ENCODE peak calls at places on chromosomes 16 and 17, in ten cellular contexts. B is naive thymus-derived CD4-positive, alpha-beta T cell; L is AG10803; D is stimulated activated CD4-positive, alpha-beta T cell treated with anti-CD3 and anti-CD28 coated beads, TNF-alpha, amount 100 ng/mL, for 4 hours; U is KG1; H is activated naive CD8-positive, alpha-beta T cell treated with anti-CD3 and anti-CD28 coated beads for 36 hours; J is endothelial cell; E is pancreas; Q is glutamatergic neuron; R is hepatocyte. G is an unnamed sample.

GRCh38 chr17:30236807-30237206 is 1.3 kb upstream of the SLC6A4 start:
- DNase-seq in D (no peak), L (peak), U (no peak), R (peak), Q (peak), H (no peak), J (peak), B (no peak), E (peak), G (peak)

GRCh38 chr17:16516594-16517018 is 24.6 kb upstream of the LRRC75A start:
- DNase-seq in U (no peak), R (peak), D (no peak), E (no peak), B (no peak), Q (peak), H (no peak), J (no peak), L (peak), G (peak)

GRCh38 chr16:5971106-5971505 is 873.5 kb upstream of the EEF2KMT start:
- DNase-seq in J (no peak), U (no peak), R (no peak), H (no peak), Q (no peak), D (no peak), B (no peak), L (no peak), E (no peak), G (no peak)

GRCh38 chr16:31138621-31139578 is 3.4 kb upstream of the PRSS8 start:
- DNase-seq in B (no peak), J (no peak), Q (no peak), E (peak), U (no peak), L (peak), D (no peak), R (peak), H (no peak), G (peak)

GRCh38 chr16:67389911-67390815 is 3.1 kb downstream of the TPPP3 start:
- DNase-seq in R (no peak), L (no peak), D (no peak), E (peak), U (no peak), B (no peak), J (no peak), Q (no peak), H (no peak), G (no peak)

GRCh38 chr17:2427910-2428309 is 27.1 kb upstream of the MNT start:
- DNase-seq in H (no peak), R (no peak), L (no peak), D (no peak), U (no peak), E (no peak), Q (no peak), B (no peak), J (no peak), G (no peak)

GRCh38 chr16:14310519-14310991 is 239.4 kb downstream of the MRTFB start:
- DNase-seq in B (no peak), R (no peak), J (no peak), E (no peak), H (no peak), U (no peak), Q (peak), L (peak), D (no peak), G (peak)

GRCh38 chr17:61689610-61690180 is 98.7 kb upstream of the NACA2 start:
- DNase-seq in J (no peak), B (no peak), H (no peak), R (no peak), L (peak), D (no peak), Q (no peak), E (no peak), U (no peak), G (no peak)

GRCh38 chr17:59838196-59838911 is 54.4 kb downstream of the TUBD1 start:
- DNase-seq in L (peak), E (no peak), R (peak), H (no peak), B (no peak), Q (no peak), J (peak), D (no peak), U (no peak), G (no peak)

G was measured in islet precursor cell.